ENCODE peak calls at places on chromosome 1, in ten cellular contexts. G, Q, R, D, X, E, K, W, H and Z are unnamed samples.

GRCh38 chr1:13775916-13776315 is 75.9 kb downstream of the PRDM2 start:
- DNase-seq in G (no peak), Q (no peak), R (no peak), D (no peak), X (no peak), E (no peak), K (no peak), W (no peak), H (no peak), Z (no peak)

GRCh38 chr1:60904079-60904852 is 178.1 kb upstream of the NFIA start:
- DNase-seq in G (no peak), Q (no peak), R (no peak), D (peak), X (no peak), E (no peak), K (no peak), W (peak), H (no peak), Z (no peak)

GRCh38 chr1:228408041-228408868 is 1.6 kb upstream of the TRIM11 start:
- DNase-seq in G (no peak), Q (no peak), R (no peak), D (no peak), X (no peak), E (no peak), K (no peak), W (no peak), H (no peak), Z (no peak)

GRCh38 chr1:226891846-226892533 is 21.6 kb downstream of the PSEN2 start:
- DNase-seq in G (no peak), Q (no peak), R (no peak), D (no peak), X (no peak), E (no peak), K (no peak), W (peak), H (no peak), Z (no peak)

GRCh38 chr1:40895601-40896000 is 33.4 kb upstream of the CITED4 start:
- DNase-seq in G (no peak), Q (no peak), R (no peak), D (no peak), X (no peak), E (no peak), K (no peak), W (no peak), H (no peak), Z (no peak)

GRCh38 chr1:23528245-23528978 is 2.6 kb downstream of the E2F2 start:
- DNase-seq in G (peak), Q (peak), R (peak), D (peak), X (peak), E (peak), K (peak), W (peak), H (peak), Z (peak)

GRCh38 chr1:164785841-164786534 is 227.0 kb downstream of the PBX1 start:
- DNase-seq in G (no peak), Q (no peak), R (no peak), D (no peak), X (no peak), E (no peak), K (no peak), W (no peak), H (no peak), Z (no peak)

GRCh38 chr1:41536296-41536695 is 51.8 kb upstream of the EDN2 start:
- DNase-seq in G (no peak), Q (no peak), R (no peak), D (no peak), X (no peak), E (no peak), K (no peak), W (no peak), H (no peak), Z (no peak)

GRCh38 chr1:91098299-91098901 is 76.6 kb upstream of the ZNF644 start:
- DNase-seq in G (no peak), Q (no peak), R (no peak), D (no peak), X (no peak), E (no peak), K (no peak), W (peak), H (no peak), Z (no peak)

GRCh38 chr1:181090653-181091126 is 2.2 kb downstream of the IER5 start:
- DNase-seq in G (no peak), Q (no peak), R (no peak), D (no peak), X (no peak), E (no peak), K (no peak), W (no peak), H (no peak), Z (no peak)

GRCh38 chr1:54390655-54391054 is 15.5 kb downstream of the SSBP3 start:
- DNase-seq in G (no peak), Q (no peak), R (no peak), D (no peak), X (no peak), E (no peak), K (no peak), W (no peak), H (no peak), Z (no peak)

GRCh38 chr1:183030053-183030452 is 6.8 kb downstream of the LAMC1 start:
- DNase-seq in G (no peak), Q (no peak), R (no peak), D (no peak), X (no peak), E (no peak), K (no peak), W (no peak), H (no peak), Z (no peak)

GRCh38 chr1:214429951-214430742 is 121.3 kb downstream of the PTPN14 start:
- DNase-seq in G (no peak), Q (no peak), R (no peak), D (no peak), X (no peak), E (no peak), K (no peak), W (no peak), H (no peak), Z (no peak)

GRCh38 chr1:24047101-24047459 is 64.9 kb downstream of the MYOM3 start:
- DNase-seq in G (no peak), Q (no peak), R (no peak), D (no peak), X (no peak), E (no peak), K (no peak), W (peak), H (no peak), Z (no peak)

GRCh38 chr1:229086686-229087085 is 184.2 kb upstream of the RAB4A start:
- DNase-seq in G (no peak), Q (peak), R (no peak), D (no peak), X (no peak), E (no peak), K (no peak), W (no peak), H (no peak), Z (no peak)

GRCh38 chr1:151371744-151372410 is 628 bp downstream of the SELENBP1 start:
- DNase-seq in G (no peak), Q (no peak), R (no peak), D (peak), X (no peak), E (peak), K (no peak), W (peak), H (no peak), Z (peak)

GRCh38 chr1:22168412-22168973 is 25.6 kb upstream of the WNT4 start:
- DNase-seq in G (no peak), Q (no peak), R (no peak), D (no peak), X (no peak), E (no peak), K (no peak), W (no peak), H (no peak), Z (no peak)

GRCh38 chr1:25107643-25108010 is 124.7 kb downstream of the SYF2 start:
- DNase-seq in G (no peak), Q (no peak), R (no peak), D (no peak), X (no peak), E (no peak), K (no peak), W (no peak), H (no peak), Z (no peak)

GRCh38 chr1:48033495-48034050 is 36.4 kb upstream of the TRABD2B start:
- DNase-seq in G (no peak), Q (no peak), R (no peak), D (no peak), X (no peak), E (no peak), K (no peak), W (no peak), H (no peak), Z (no peak)

GRCh38 chr1:59415286-59415850 is 118.5 kb downstream of the FGGY start:
- DNase-seq in G (no peak), Q (no peak), R (no peak), D (no peak), X (no peak), E (no peak), K (no peak), W (no peak), H (no peak), Z (no peak)

GRCh38 chr1:209756608-209757445 is 974 bp downstream of the TRAF3IP3 start:
- DNase-seq in G (peak), Q (peak), R (no peak), D (no peak), X (peak), E (no peak), K (no peak), W (no peak), H (no peak), Z (no peak)

GRCh38 chr1:31691951-31692350 is 11.9 kb downstream of the COL16A1 start:
- DNase-seq in G (no peak), Q (no peak), R (no peak), D (no peak), X (no peak), E (no peak), K (no peak), W (no peak), H (no peak), Z (no peak)

GRCh38 chr1:199619202-199619601 is 408.3 kb upstream of the NR5A2 start:
- DNase-seq in G (no peak), Q (no peak), R (no peak), D (no peak), X (no peak), E (no peak), K (no peak), W (no peak), H (no peak), Z (no peak)

GRCh38 chr1:167439301-167439988 is 78.9 kb downstream of the CD247 start:
- DNase-seq in G (peak), Q (peak), R (no peak), D (no peak), X (no peak), E (peak), K (no peak), W (peak), H (no peak), Z (no peak)

GRCh38 chr1:26363549-26364448 is 8.8 kb downstream of the ZNF683 start:
- DNase-seq in G (peak), Q (peak), R (no peak), D (no peak), X (peak), E (peak), K (peak), W (peak), H (peak), Z (peak)

GRCh38 chr1:13809461-13810159 is 109.6 kb downstream of the PRDM2 start:
- DNase-seq in G (no peak), Q (no peak), R (no peak), D (no peak), X (no peak), E (no peak), K (no peak), W (no peak), H (no peak), Z (no peak)

GRCh38 chr1:33615546-33615945 is 143.1 kb downstream of the ZSCAN20 start:
- DNase-seq in G (no peak), Q (no peak), R (no peak), D (no peak), X (no peak), E (no peak), K (no peak), W (no peak), H (no peak), Z (no peak)